ENCODE peak calls at places on chromosomes 7 and 10, in seven cellular contexts. F is mesendoderm, P is H9, R is IMR-90, M is H1, J is trophoblast cell, Y is mesenchymal stem cell. C is an unnamed sample.

GRCh38 chr10:132698761-132699391 is 87.1 kb downstream of the NKX6-2 start:
- DNase-seq in F (no peak), P (peak), R (no peak), M (no peak), J (no peak), Y (no peak), C (no peak)

GRCh38 chr10:15738237-15738928 is 18.7 kb upstream of the ITGA8 start:
- DNase-seq in F (no peak), P (no peak), R (no peak), M (no peak), J (peak), Y (no peak), C (no peak)

GRCh38 chr10:133123050-133123745 is 35.5 kb downstream of the ADGRA1 start:
- DNase-seq in F (no peak), P (no peak), R (no peak), M (no peak), J (no peak), Y (no peak), C (no peak)

GRCh38 chr7:126685018-126685573 is 567.6 kb downstream of the GRM8 start:
- DNase-seq in F (no peak), P (no peak), R (no peak), M (no peak), J (no peak), Y (no peak), C (no peak)

GRCh38 chr10:126216221-126216701 is 172.0 kb downstream of the ADAM12 start:
- DNase-seq in F (peak), P (no peak), R (peak), M (no peak), J (no peak), Y (peak), C (no peak)

GRCh38 chr7:1813394-1814088 is 143.5 kb downstream of the ELFN1 start:
- DNase-seq in F (no peak), P (no peak), R (no peak), M (no peak), J (no peak), Y (no peak), C (no peak)

GRCh38 chr7:158142657-158143056 is 445.0 kb downstream of the PTPRN2 start:
- DNase-seq in F (no peak), P (no peak), R (no peak), M (no peak), J (no peak), Y (no peak), C (no peak)

GRCh38 chr10:60032723-60033122 is 126.4 kb upstream of the CCDC6 start:
- DNase-seq in F (peak), P (no peak), R (peak), M (no peak), J (peak), Y (peak), C (peak)

GRCh38 chr10:30820282-30820991 is 190.9 kb upstream of the LYZL2 start:
- DNase-seq in F (no peak), P (no peak), R (peak), M (no peak), J (no peak), Y (peak), C (no peak)

GRCh38 chr7:16939161-16939560 is 57.4 kb upstream of the AGR3 start:
- DNase-seq in F (peak), P (no peak), R (no peak), M (no peak), J (no peak), Y (no peak), C (no peak)

GRCh38 chr10:73136627-73137026 is 26.4 kb downstream of the NUDT13 start:
- DNase-seq in F (no peak), P (no peak), R (peak), M (no peak), J (no peak), Y (no peak), C (no peak)

GRCh38 chr7:123772652-123773051 is 23.8 kb upstream of the WASL start:
- DNase-seq in F (no peak), P (no peak), R (no peak), M (no peak), J (no peak), Y (no peak), C (no peak)

GRCh38 chr7:148540041-148540738 is 50.4 kb upstream of the C7orf33 start:
- DNase-seq in F (peak), P (no peak), R (peak), M (peak), J (peak), Y (peak), C (no peak)

GRCh38 chr7:94394399-94395140 is at the start of gene COL1A2:
- DNase-seq in F (peak), P (peak), R (peak), M (no peak), J (no peak), Y (peak), C (peak)

GRCh38 chr7:94276797-94277196 is 117.9 kb upstream of the COL1A2 start:
- DNase-seq in F (peak), P (no peak), R (peak), M (no peak), J (peak), Y (peak), C (no peak)

GRCh38 chr10:129045658-129046057 is 421.4 kb upstream of the MGMT start:
- DNase-seq in F (no peak), P (no peak), R (no peak), M (no peak), J (no peak), Y (no peak), C (no peak)

GRCh38 chr7:114426824-114427223 is 12.2 kb downstream of the FOXP2 start:
- DNase-seq in F (peak), P (no peak), R (peak), M (no peak), J (no peak), Y (peak), C (no peak)

GRCh38 chr7:106814887-106815286 is 50.2 kb upstream of the PIK3CG start:
- DNase-seq in F (no peak), P (no peak), R (no peak), M (no peak), J (no peak), Y (no peak), C (no peak)

GRCh38 chr7:130268463-130269317 is 2.0 kb downstream of the CPA2 start:
- DNase-seq in F (no peak), P (no peak), R (no peak), M (no peak), J (no peak), Y (no peak), C (no peak)

GRCh38 chr7:69800495-69800894 is 202.2 kb downstream of the AUTS2 start:
- DNase-seq in F (peak), P (peak), R (no peak), M (peak), J (peak), Y (peak), C (no peak)

GRCh38 chr7:98509836-98510235 is 107.2 kb upstream of the NPTX2 start:
- DNase-seq in F (no peak), P (no peak), R (no peak), M (no peak), J (no peak), Y (no peak), C (no peak)

DNA sequence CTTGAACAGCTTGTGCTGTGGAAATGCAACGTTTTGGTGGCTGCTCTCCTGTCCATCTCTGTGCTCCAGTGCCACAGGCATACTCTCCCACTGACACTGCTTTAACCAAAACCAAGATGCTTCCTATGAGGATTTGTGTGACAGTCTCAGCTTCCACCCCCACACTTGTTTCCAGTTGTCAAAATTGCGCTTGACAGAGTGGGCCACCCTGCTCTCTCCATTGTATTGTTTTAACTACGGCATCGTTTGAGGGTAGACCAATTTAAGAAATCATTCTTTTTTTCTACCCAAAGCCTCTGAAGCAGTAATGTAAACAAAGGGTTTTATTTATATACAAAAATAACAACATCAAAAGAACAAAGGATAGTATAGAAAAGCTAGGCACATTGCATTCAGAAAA is 178.0 kb downstream of the INHBA start:
- DNase-seq in F (no peak), P (no peak), R (no peak), M (no peak), J (no peak), Y (no peak), C (no peak)
- H4K8ac ChIP-seq in F (no peak), P (no peak), R (no peak), M (no peak), J (no peak), Y (no peak), C (no peak)

GRCh38 chr7:37234928-37235327 is 213.7 kb downstream of the ELMO1 start:
- DNase-seq in F (peak), P (no peak), R (no peak), M (no peak), J (peak), Y (peak), C (peak)
- H2BK120ac ChIP-seq in F (no peak), P (no peak), R (no peak), M (no peak), J (no peak), Y (no peak), C (no peak)

GRCh38 chr10:93547522-93547921 is 18.9 kb upstream of the FFAR4 start:
- DNase-seq in F (no peak), P (no peak), R (no peak), M (no peak), J (no peak), Y (no peak), C (no peak)
- H4K8ac ChIP-seq in F (no peak), P (no peak), R (no peak), M (no peak), J (no peak), Y (no peak), C (no peak)

GRCh38 chr7:152579070-152579469 is 96.9 kb downstream of the XRCC2 start:
- DNase-seq in F (no peak), P (no peak), R (no peak), M (no peak), J (no peak), Y (no peak), C (no peak)
- H2BK120ac ChIP-seq in F (no peak), P (no peak), R (no peak), M (no peak), J (no peak), Y (no peak), C (no peak)

DNA sequence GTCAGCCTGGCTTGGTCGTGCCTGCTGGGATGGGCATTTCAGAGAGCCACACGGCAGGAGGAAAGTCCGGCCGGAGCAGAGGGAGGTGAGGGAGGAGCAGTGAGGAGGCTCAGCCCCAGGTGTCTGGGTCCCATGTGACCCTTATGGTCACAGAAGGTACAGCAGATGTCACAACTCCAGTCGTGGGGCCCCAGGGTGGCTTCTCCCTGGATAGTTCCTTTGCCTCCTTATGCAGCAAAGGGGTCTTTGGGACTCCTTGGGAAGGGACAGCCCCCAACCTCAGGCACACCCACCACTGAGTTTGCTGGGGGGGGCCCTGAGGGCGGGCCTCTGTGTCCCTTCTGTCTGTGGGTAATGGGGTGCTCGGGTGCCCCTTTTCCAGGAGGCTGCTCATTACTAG is 19.6 kb upstream of the PRKAG2 start:
- DNase-seq in F (no peak), P (no peak), R (no peak), M (no peak), J (no peak), Y (no peak), C (no peak)
- H4K8ac ChIP-seq in F (no peak), P (no peak), R (no peak), M (no peak), J (no peak), Y (no peak), C (no peak)

GRCh38 chr7:29684787-29685650 is 121.3 kb upstream of the WIPF3 start:
- DNase-seq in F (peak), P (peak), R (peak), M (peak), J (peak), Y (peak), C (peak)
- H2BK120ac ChIP-seq in F (peak), P (no peak), R (no peak), M (no peak), J (peak), Y (peak), C (no peak)

GRCh38 chr7:151211155-151211772 is 976 bp upstream of the H2BK1 start:
- DNase-seq in F (no peak), P (no peak), R (no peak), M (no peak), J (no peak), Y (no peak), C (no peak)

GRCh38 chr7:151213826-151214225 is 3.5 kb upstream of the H2BK1 start:
- DNase-seq in F (no peak), P (no peak), R (no peak), M (no peak), J (no peak), Y (no peak), C (no peak)

GRCh38 chr7:151218170-151218569 is 7.9 kb upstream of the H2BK1 start:
- DNase-seq in F (no peak), P (no peak), R (no peak), M (no peak), J (no peak), Y (no peak), C (no peak)

GRCh38 chr7:151212626-151213025 is 2.3 kb upstream of the H2BK1 start:
- DNase-seq in F (no peak), P (no peak), R (no peak), M (no peak), J (peak), Y (no peak), C (no peak)

GRCh38 chr7:151215396-151215795 is 5.1 kb upstream of the H2BK1 start:
- DNase-seq in F (no peak), P (no peak), R (no peak), M (no peak), J (no peak), Y (no peak), C (no peak)
- H4K8ac ChIP-seq in F (no peak), P (no peak), R (no peak), M (no peak), J (no peak), Y (no peak), C (no peak)

GRCh38 chr10:49162761-49163160 is 25.4 kb downstream of the TMEM273 start:
- DNase-seq in F (no peak), P (no peak), R (no peak), M (no peak), J (no peak), Y (no peak), C (no peak)

GRCh38 chr10:49162063-49162462 is 26.1 kb downstream of the TMEM273 start:
- DNase-seq in F (no peak), P (no peak), R (peak), M (no peak), J (no peak), Y (no peak), C (no peak)

GRCh38 chr10:49165259-49165658 is 22.9 kb downstream of the TMEM273 start:
- DNase-seq in F (no peak), P (no peak), R (no peak), M (no peak), J (no peak), Y (no peak), C (no peak)

GRCh38 chr10:49164587-49165188 is 23.5 kb downstream of the TMEM273 start:
- DNase-seq in F (peak), P (peak), R (peak), M (no peak), J (no peak), Y (peak), C (peak)

DNA sequence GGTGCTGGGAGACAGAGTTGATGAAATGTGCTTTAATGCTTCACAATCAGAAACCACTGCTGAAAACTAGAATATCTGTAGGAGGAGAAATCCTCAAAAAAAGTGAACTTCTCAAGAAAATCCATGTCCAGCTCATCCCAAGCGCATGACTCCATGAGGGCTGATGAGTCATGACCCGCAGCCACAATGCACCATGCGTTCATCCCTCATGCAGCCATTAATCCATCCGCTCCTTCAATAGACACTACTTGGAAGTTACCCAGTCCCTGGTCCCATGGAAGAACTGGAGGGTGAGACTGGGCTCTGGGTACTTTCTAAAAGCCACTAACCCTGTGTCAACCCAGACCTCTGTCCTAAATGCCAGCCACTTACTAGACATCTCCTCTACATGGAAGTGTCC is 24.4 kb downstream of the TMEM273 start:
- DNase-seq in F (no peak), P (no peak), R (peak), M (no peak), J (peak), Y (peak), C (no peak)
- H2BK120ac ChIP-seq in F (no peak), P (no peak), R (peak), M (no peak), J (no peak), Y (no peak), C (no peak)

GRCh38 chr10:66322777-66323176 is 603.1 kb upstream of the LRRTM3 start:
- DNase-seq in F (no peak), P (no peak), R (no peak), M (no peak), J (no peak), Y (no peak), C (no peak)

GRCh38 chr10:66326876-66327275 is 599.0 kb upstream of the LRRTM3 start:
- DNase-seq in F (no peak), P (no peak), R (no peak), M (no peak), J (no peak), Y (no peak), C (no peak)

GRCh38 chr10:66322261-66322660 is 603.6 kb upstream of the LRRTM3 start:
- DNase-seq in F (no peak), P (no peak), R (no peak), M (no peak), J (peak), Y (no peak), C (no peak)

GRCh38 chr10:66318761-66319160 is 607.1 kb upstream of the LRRTM3 start:
- DNase-seq in F (no peak), P (no peak), R (no peak), M (no peak), J (no peak), Y (no peak), C (no peak)

GRCh38 chr10:66321746-66322145 is 604.1 kb upstream of the LRRTM3 start:
- DNase-seq in F (no peak), P (no peak), R (no peak), M (no peak), J (no peak), Y (no peak), C (no peak)
- H4K8ac ChIP-seq in F (no peak), P (no peak), R (no peak), M (no peak), J (peak), Y (no peak), C (no peak)

C was measured in neuronal stem cell.